ENCODE peak calls at places on chromosomes 1 and 21, in six cellular contexts. B is epithelial cell of proximal tubule, M is testis, Z is PC-3, O is A549, L is left lung. N is an unnamed sample.
A peak's percentile ranks its signal among the peaks of the same experiment; 100 is the strongest.

GRCh38 chr1:41404308-41404755 is 43.1 kb downstream of the FOXO6 start:
- DNase-seq in B (no peak), M (no peak), Z (peak; percentile 22), O (peak; percentile 36), L (no peak), N (no peak)

GRCh38 chr1:231638647-231639046 is 12.1 kb downstream of the DISC1 start:
- DNase-seq in B (no peak), M (no peak), Z (peak; percentile 20), O (no peak), L (no peak), N (no peak)

GRCh38 chr1:204139952-204140351 is 11.9 kb downstream of the ETNK2 start:
- DNase-seq in B (no peak), M (no peak), Z (no peak), O (no peak), L (no peak), N (no peak)

GRCh38 chr21:33611006-33611744 is 22.7 kb upstream of the DONSON start:
- DNase-seq in B (no peak), M (no peak), Z (no peak), O (no peak), L (no peak), N (no peak)

GRCh38 chr1:48061162-48062136 is 64.3 kb upstream of the TRABD2B start:
- DNase-seq in B (no peak), M (peak; percentile 74), Z (peak; percentile 78), O (peak; percentile 38), L (no peak), N (no peak)

GRCh38 chr1:150972417-150972940 is 2.2 kb downstream of the CERS2 start:
- DNase-seq in B (no peak), M (no peak), Z (no peak), O (no peak), L (no peak), N (no peak)

GRCh38 chr1:75423136-75423535 is 187.8 kb downstream of the SLC44A5 start:
- DNase-seq in B (no peak), M (no peak), Z (no peak), O (no peak), L (no peak), N (no peak)

GRCh38 chr1:53025034-53025777 is 36.8 kb upstream of the PODN start:
- DNase-seq in B (peak; percentile 51), M (peak; percentile 69), Z (no peak), O (peak; percentile 19), L (peak; percentile 34), N (no peak)

GRCh38 chr1:27349784-27350672 is 8.2 kb downstream of the SYTL1 start:
- DNase-seq in B (no peak), M (peak; percentile 70), Z (peak; percentile 79), O (peak; percentile 80), L (peak; percentile 64), N (no peak)

GRCh38 chr21:46665566-46665965 is 30.1 kb downstream of the PRMT2 start:
- DNase-seq in B (no peak), M (no peak), Z (no peak), O (no peak), L (no peak), N (no peak)

GRCh38 chr1:11654571-11655262 is at the start of gene FBXO44:
- DNase-seq in B (no peak), M (peak; percentile 49), Z (peak; percentile 34), O (no peak), L (peak; percentile 75), N (peak; percentile 53)

GRCh38 chr1:243882276-243882675 is 32.2 kb upstream of the AKT3 start:
- DNase-seq in B (no peak), M (no peak), Z (peak; percentile 34), O (peak; percentile 33), L (no peak), N (no peak)

GRCh38 chr1:179021873-179022272 is 3.8 kb upstream of the FAM20B start:
- DNase-seq in B (no peak), M (peak; percentile 50), Z (no peak), O (peak; percentile 56), L (peak; percentile 39), N (no peak)

GRCh38 chr1:84143796-84144565 is at the start of gene PRKACB:
- DNase-seq in B (peak; percentile 26), M (no peak), Z (peak; percentile 63), O (no peak), L (no peak), N (no peak)

GRCh38 chr1:84146375-84147032 is 2.4 kb downstream of the PRKACB start:
- DNase-seq in B (peak; percentile 26), M (no peak), Z (peak; percentile 80), O (peak; percentile 6), L (no peak), N (no peak)

GRCh38 chr1:84145051-84145450 is 980 bp downstream of the PRKACB start:
- DNase-seq in B (no peak), M (no peak), Z (peak; percentile 49), O (no peak), L (no peak), N (no peak)

DNA sequence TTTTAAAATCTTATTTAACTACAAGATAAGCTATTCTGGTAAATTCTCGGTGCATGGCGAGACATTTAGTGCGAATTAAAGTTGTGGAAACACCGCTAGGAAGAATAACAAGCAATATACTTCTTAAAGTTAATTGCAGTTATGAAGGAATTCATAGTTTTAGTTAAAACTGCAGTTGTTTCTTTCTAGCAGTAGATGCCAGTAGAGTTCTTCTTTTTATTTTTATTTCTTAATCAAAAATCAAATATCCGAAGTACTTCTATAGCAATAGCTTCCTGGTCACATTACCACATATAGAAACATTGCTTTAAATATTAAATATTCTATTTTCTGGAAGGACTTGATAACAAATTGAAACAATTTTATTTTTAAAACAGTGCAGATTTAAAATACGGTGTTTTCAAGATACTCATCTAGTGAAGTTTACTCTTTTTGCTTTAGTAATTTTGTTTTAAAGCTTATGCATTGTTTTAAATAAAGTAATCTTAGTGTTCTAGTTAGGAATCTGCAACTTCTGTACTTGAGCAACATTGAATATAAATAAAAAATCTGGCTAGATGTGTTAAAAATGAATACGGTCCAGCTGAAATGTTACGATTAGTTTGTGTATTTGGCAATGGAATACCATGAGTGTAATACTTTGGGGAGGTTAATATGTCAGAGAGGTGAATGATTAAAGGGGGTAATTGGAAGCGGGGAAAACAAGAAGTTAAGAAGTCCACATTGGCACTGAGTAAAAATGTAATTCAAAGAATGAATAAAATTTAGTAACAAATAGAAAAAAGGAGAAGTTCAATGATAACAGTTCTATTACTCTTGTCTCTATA is 2.7 kb upstream of the PRKACB start:
- DNase-seq in B (no peak), M (no peak), Z (peak; percentile 60), O (no peak), L (no peak), N (no peak)
- TF ChIP-seq CTCF in B (peak; percentile 57), M (peak; percentile 9), Z (peak; percentile 79), O (peak; percentile 63), L (peak; percentile 30), N (peak; percentile 82)

GRCh38 chr1:37474051-37474696 is at the start of gene ZC3H12A:
- DNase-seq in B (no peak), M (peak; percentile 93), Z (peak; percentile 95), O (peak; percentile 83), L (peak; percentile 93), N (peak; percentile 96)

GRCh38 chr1:37474697-37475379 is 458 bp downstream of the ZC3H12A start:
- DNase-seq in B (no peak), M (no peak), Z (peak; percentile 18), O (no peak), L (peak; percentile 45), N (peak; percentile 42)

GRCh38 chr1:37472281-37472680 is 2.1 kb upstream of the ZC3H12A start:
- DNase-seq in B (no peak), M (no peak), Z (no peak), O (peak; percentile 18), L (no peak), N (no peak)

GRCh38 chr1:37472994-37473393 is 1.4 kb upstream of the ZC3H12A start:
- DNase-seq in B (no peak), M (no peak), Z (peak; percentile 35), O (no peak), L (no peak), N (no peak)

DNA sequence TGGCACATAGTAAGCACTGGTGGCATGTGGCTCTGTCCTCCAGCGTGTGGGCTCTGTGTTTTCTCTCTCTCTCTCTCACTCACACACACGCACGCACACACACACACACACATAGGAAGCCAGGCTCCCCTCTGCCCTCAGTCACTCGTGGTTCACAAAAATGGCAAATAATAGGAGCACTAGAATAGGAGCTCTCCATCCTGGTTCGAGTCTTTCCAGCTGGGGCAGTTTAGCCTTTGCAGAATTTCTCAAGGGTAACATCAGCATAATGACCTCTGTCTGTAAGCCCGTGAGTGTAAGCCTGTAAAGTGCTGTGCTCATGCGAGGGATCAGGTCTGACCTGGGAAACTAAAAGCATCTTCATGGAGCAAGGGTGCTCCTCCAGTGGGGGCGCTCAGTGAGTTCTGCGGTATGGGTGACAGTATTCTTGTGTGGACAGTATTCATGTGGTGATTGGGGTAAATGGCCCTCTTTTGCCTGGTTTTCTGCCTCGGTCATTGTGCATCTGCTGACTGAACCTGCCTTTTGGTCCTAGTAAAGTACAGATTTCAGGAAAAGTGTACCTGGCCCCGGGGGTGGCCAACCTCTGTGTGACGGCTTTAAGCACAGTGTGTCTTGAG is 839 bp upstream of the ZC3H12A start:
- DNase-seq in B (no peak), M (no peak), Z (peak; percentile 31), O (peak; percentile 58), L (peak; percentile 33), N (peak; percentile 43)
- TF ChIP-seq CTCF in B (peak; percentile 18), M (no peak), Z (peak; percentile 31), O (peak; percentile 22), L (no peak), N (no peak)

GRCh38 chr1:42756956-42757891 is 9.6 kb downstream of the P3H1 start:
- DNase-seq in B (no peak), M (no peak), Z (peak; percentile 69), O (peak; percentile 70), L (no peak), N (no peak)

GRCh38 chr1:42758641-42759040 is 8.2 kb downstream of the P3H1 start:
- DNase-seq in B (no peak), M (no peak), Z (no peak), O (no peak), L (no peak), N (no peak)

GRCh38 chr1:42761567-42761966 is 5.3 kb downstream of the P3H1 start:
- DNase-seq in B (no peak), M (no peak), Z (no peak), O (no peak), L (no peak), N (no peak)

GRCh38 chr1:42757892-42758275 is 8.9 kb downstream of the P3H1 start:
- DNase-seq in B (no peak), M (no peak), Z (no peak), O (no peak), L (no peak), N (no peak)

GRCh38 chr1:42759114-42759513 is 7.7 kb downstream of the P3H1 start:
- DNase-seq in B (no peak), M (no peak), Z (no peak), O (no peak), L (no peak), N (no peak)
- TF ChIP-seq CTCF in B (no peak), M (no peak), Z (no peak), O (no peak), L (no peak), N (no peak)

DNA sequence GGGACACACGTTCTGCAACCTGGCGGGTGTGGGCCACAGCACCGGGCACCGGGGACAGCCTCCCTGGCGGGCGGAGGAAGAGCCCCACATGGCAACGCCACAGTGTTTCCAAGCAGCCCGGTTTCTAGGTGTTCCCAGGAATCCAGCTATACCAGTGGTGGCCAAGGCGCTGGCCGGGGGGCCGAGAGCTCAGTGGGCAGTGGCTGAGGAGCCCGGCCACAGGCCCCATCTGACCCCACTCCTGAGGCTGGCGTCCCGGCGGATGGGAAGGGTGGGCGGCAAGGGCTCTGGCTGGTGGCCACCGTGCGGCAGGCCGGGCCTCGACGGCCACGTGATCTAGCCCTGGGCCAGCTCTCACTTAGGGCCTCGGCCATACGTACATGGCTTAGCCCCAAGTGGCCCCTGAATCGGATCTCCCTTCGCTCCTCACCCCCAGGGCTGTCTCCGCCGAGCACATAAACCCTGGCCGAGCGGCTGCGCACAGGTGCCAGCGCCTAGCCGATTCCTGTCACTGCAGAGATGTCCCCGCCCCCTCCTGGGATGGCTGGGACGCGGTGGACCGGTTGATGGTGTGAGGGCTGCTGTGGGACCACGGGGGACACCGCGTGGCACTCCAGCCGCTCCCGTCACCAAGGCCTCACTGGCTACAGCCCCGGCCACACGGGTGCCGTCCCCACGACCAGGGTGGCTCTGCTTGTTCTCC is 68.6 kb downstream of the MORN1 start:
- DNase-seq in B (no peak), M (no peak), Z (no peak), O (no peak), L (peak; percentile 63), N (no peak)
- TF ChIP-seq CTCF in B (peak; percentile 0), M (no peak), Z (no peak), O (no peak), L (no peak), N (no peak)

N was measured in natural killer cell.